ENCODE peak calls at places on chromosome 21, in seven cellular contexts. W, H, I, N, Z, M and G are unnamed samples.

GRCh38 chr21:46393941-46394818 is 64.5 kb upstream of the DIP2A start:
- DNase-seq in I (no peak), Z (peak), N (no peak), M (no peak), H (no peak), W (no peak), G (no peak)

GRCh38 chr21:42670058-42670830 is 16.8 kb downstream of the PDE9A start:
- DNase-seq in N (no peak), Z (no peak), M (no peak), I (no peak), H (no peak), W (no peak), G (no peak)

GRCh38 chr21:33968998-33969353 is 53.4 kb upstream of the ATP5PO start:
- DNase-seq in Z (no peak), W (no peak), I (no peak), N (no peak), M (no peak), H (no peak), G (no peak)

GRCh38 chr21:33670076-33670475 is 27.8 kb downstream of the ITSN1 start:
- DNase-seq in Z (no peak), I (no peak), H (no peak), W (peak), M (no peak), N (no peak), G (peak)

GRCh38 chr21:42677339-42678117 is 24.1 kb downstream of the PDE9A start:
- DNase-seq in H (no peak), M (no peak), W (peak), Z (peak), I (no peak), N (no peak), G (peak)

GRCh38 chr21:28375708-28376385 is 616.8 kb downstream of the LTN1 start:
- DNase-seq in N (no peak), H (no peak), I (no peak), Z (no peak), M (no peak), W (no peak), G (peak)

GRCh38 chr21:35254006-35254751 is 205.1 kb upstream of the RUNX1 start:
- DNase-seq in I (no peak), H (no peak), N (no peak), M (no peak), W (peak), Z (no peak), G (peak)

GRCh38 chr21:34962586-34963222 is 86.4 kb downstream of the RUNX1 start:
- DNase-seq in H (no peak), Z (no peak), W (no peak), N (no peak), M (no peak), I (no peak), G (no peak)

GRCh38 chr21:39867198-39867650 is at the start of gene PCP4:
- DNase-seq in M (no peak), I (peak), N (peak), Z (peak), W (peak), H (no peak), G (peak)

GRCh38 chr21:41403331-41403730 is 22.7 kb upstream of the MX1 start:
- DNase-seq in M (no peak), W (no peak), Z (no peak), H (no peak), N (no peak), I (no peak), G (no peak)

GRCh38 chr21:41333752-41334151 is 17.2 kb downstream of the FAM3B start:
- DNase-seq in N (no peak), I (no peak), M (no peak), H (no peak), W (no peak), Z (no peak), G (no peak)

GRCh38 chr21:37017951-37018679 is 11.6 kb downstream of the RIPPLY3 start:
- DNase-seq in I (no peak), H (no peak), Z (no peak), W (no peak), M (no peak), N (no peak), G (no peak)

GRCh38 chr21:32921632-32922230 is 104.0 kb upstream of the OLIG2 start:
- DNase-seq in Z (peak), H (no peak), N (no peak), I (peak), M (no peak), W (peak), G (peak)

GRCh38 chr21:28899744-28900143 is 92.9 kb downstream of the LTN1 start:
- DNase-seq in I (no peak), W (peak), H (no peak), M (no peak), Z (no peak), N (no peak), G (peak)

GRCh38 chr21:41877901-41878830 is 978 bp downstream of the PRDM15 start:
- DNase-seq in M (no peak), N (no peak), I (peak), Z (no peak), W (peak), H (peak), G (peak)

GRCh38 chr21:31667141-31667540 is 7.6 kb downstream of the SOD1 start:
- DNase-seq in N (no peak), H (no peak), W (peak), Z (no peak), I (no peak), M (no peak), G (no peak)

GRCh38 chr21:18460979-18461378 is 57.4 kb upstream of the TMPRSS15 start:
- DNase-seq in H (no peak), M (no peak), W (no peak), Z (no peak), N (no peak), I (no peak), G (no peak)

GRCh38 chr21:32088471-32088870 is 190.4 kb downstream of the MIS18A start:
- DNase-seq in I (no peak), N (no peak), H (no peak), W (no peak), Z (no peak), M (no peak), G (no peak)

GRCh38 chr21:32544697-32545096 is 40.6 kb downstream of the TCP10L start:
- DNase-seq in N (no peak), I (no peak), W (no peak), M (peak), Z (no peak), H (no peak), G (no peak)

GRCh38 chr21:34968414-34969333 is 80.4 kb downstream of the RUNX1 start:
- DNase-seq in M (no peak), H (no peak), Z (no peak), I (no peak), N (no peak), W (no peak), G (no peak)

GRCh38 chr21:28952686-28953085 is 40.0 kb downstream of the LTN1 start:
- DNase-seq in N (no peak), M (no peak), W (peak), I (no peak), H (no peak), Z (no peak), G (peak)

GRCh38 chr21:45270306-45270821 is 17.3 kb downstream of the POFUT2 start:
- DNase-seq in I (no peak), W (no peak), N (no peak), H (peak), M (no peak), Z (no peak), G (no peak)
- TF ChIP-seq CTCF in I (no peak), W (peak), N (no peak), H (peak), M (no peak), Z (no peak), G (peak)

DNA sequence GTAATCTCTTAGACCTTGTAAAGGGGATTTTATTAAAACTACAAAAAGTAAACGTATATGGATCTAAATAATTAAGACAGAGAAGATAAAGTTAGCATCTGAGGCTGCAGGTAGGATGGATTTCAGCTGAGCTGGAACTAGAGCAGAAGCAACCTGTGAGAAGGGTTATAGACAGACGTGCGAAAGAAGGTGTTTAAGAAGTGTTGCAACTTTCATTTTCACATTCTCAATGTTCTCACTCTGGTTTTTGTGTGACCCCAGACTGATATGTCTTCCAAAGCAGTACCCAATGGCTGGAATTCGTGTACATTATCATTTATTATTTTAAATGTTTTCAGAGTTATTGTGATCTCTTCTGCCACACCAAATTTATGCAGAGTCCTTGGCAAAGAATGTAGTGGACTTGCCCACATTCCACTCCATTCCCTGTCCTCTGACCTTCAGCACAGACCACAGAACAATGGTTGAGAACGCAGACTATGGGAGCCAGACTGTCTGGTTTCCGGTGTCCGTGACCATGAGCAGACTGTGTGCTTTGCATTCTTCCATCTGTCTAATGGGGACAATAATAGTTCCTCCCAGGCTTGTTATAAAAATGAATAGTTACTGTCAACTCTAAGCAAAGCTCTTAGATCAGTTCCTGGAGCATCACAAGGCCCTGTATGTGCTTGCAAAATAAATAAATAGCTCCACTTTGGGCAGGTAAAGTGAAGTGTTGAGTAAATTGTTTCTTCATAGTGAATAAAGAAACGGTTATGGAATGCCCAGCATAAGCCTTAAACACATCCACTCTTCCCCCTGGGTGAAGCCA is 140.6 kb upstream of the SAMSN1 start:
- DNase-seq in Z (no peak), I (no peak), H (no peak), W (no peak), M (no peak), N (no peak), G (no peak)
- H3K4me3 ChIP-seq in Z (no peak), I (no peak), H (no peak), W (no peak), M (no peak), N (no peak), G (no peak)

GRCh38 chr21:25791321-25791720 is 56.5 kb downstream of the GABPA start:
- DNase-seq in H (no peak), Z (no peak), I (no peak), M (no peak), N (no peak), W (no peak), G (no peak)

GRCh38 chr21:25788677-25789076 is 53.9 kb downstream of the GABPA start:
- DNase-seq in N (no peak), M (peak), I (no peak), H (no peak), Z (no peak), W (no peak), G (no peak)

DNA sequence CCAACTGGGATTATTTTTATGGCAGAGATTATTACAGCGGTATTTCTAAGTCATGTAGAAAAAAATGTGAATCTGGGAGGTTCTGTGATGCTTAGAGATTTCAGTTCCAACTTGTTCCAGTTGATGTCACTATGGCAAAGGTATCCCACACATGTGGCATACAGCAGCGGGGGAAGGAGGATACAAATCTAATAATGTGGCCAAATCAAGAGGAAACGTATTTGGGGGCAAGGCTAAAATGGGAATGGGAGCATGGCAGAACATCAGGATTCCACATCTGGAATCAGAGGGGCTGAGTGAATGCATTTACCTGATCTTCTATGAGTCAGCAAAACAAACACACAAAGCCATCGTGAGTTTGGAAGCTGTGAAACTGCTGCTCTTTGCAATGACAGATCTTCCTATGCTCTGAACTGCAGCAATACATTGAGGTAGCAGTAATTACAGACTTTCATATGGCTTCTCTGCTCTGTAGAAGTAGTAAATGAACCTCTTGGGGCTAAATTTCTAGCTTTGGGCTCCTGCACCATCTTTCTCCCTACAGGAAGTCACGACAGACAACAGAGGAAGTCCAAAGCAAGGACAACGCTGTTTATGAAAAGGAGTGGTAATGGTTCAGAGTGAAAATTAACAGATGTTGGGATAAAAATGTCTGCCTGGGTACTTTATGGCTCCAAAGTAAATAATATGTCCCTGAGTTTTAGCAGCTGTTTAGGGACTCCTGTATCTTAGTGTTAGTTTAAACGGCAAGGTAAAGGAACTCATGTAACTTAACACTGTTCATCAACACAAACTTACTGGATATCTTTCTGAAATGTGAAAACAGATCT is 55.6 kb downstream of the GABPA start:
- DNase-seq in N (peak), W (peak), I (no peak), Z (no peak), M (no peak), H (no peak), G (peak)
- TF ChIP-seq CTCF in N (peak), W (peak), I (peak), Z (peak), M (peak), H (peak), G (peak)

GRCh38 chr21:38768385-38769071 is 37.2 kb upstream of the ETS2 start:
- DNase-seq in I (peak), M (no peak), W (peak), N (no peak), H (no peak), Z (no peak), G (peak)
- H3K4me3 ChIP-seq in I (no peak), M (no peak), W (no peak), N (no peak), H (no peak), Z (no peak), G (no peak)

DNA sequence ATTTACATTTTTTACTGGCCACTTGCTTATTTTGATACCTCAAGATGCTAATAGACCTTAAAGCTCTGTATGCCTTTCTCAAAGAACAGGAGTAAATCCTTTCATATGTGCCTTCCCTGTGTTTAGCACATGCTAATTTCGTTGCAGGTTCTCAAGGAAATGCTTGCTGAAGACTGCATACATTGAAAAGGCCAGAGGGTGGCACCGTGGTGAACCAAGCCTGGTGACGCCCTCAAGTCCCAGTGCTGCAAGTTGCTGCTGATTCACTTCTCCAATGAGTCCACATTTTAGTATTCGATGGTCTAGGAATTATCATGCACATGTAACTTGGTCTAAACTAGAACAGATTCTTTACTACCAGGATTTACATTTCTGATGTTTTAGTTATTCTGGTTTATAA is 94.1 kb downstream of the CLDN17 start:
- DNase-seq in H (no peak), I (no peak), N (no peak), W (peak), M (no peak), Z (no peak), G (peak)
- TF ChIP-seq CTCF in H (no peak), I (no peak), N (no peak), W (peak), M (no peak), Z (no peak), G (peak)

GRCh38 chr21:8993284-8993942 is 1528.0 kb upstream of the TPTE start:
- DNase-seq in N (no peak), Z (no peak), I (no peak), M (peak), W (no peak), H (no peak), G (no peak)

GRCh38 chr21:8991088-8991907 is 1530.1 kb upstream of the TPTE start:
- DNase-seq in H (no peak), W (peak), Z (no peak), N (no peak), I (no peak), M (peak), G (no peak)

GRCh38 chr21:8993943-8994639 is 1527.3 kb upstream of the TPTE start:
- DNase-seq in N (no peak), Z (no peak), I (no peak), M (peak), W (peak), H (no peak), G (no peak)

GRCh38 chr21:8991968-8992621 is 1529.3 kb upstream of the TPTE start:
- DNase-seq in I (no peak), H (no peak), M (peak), W (peak), Z (no peak), N (no peak), G (no peak)

DNA sequence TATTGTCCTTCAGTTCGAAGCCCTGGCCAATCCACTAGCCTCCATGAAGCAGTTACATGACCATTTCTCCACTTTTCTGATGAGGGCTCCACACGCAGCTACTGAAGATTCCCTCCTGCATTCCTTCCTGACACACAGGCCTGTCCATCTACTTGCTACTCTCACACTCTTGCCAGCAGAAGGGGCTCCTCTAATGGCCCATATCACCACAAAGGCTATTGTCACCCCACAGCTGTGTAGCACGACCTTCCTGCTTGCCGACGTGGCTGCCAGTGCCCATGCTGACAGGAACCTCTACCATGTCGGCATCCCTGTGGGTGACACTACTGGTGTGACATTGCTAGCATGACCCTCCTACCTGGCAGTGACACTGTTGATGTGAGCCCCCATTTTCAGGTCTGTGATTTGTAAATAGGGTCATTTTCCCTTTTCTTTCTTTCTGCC is 1528.6 kb upstream of the TPTE start:
- DNase-seq in Z (no peak), M (peak), H (no peak), I (no peak), N (no peak), W (peak), G (no peak)
- H3K4me3 ChIP-seq in Z (no peak), M (no peak), H (no peak), I (no peak), N (no peak), W (no peak), G (no peak)

DNA sequence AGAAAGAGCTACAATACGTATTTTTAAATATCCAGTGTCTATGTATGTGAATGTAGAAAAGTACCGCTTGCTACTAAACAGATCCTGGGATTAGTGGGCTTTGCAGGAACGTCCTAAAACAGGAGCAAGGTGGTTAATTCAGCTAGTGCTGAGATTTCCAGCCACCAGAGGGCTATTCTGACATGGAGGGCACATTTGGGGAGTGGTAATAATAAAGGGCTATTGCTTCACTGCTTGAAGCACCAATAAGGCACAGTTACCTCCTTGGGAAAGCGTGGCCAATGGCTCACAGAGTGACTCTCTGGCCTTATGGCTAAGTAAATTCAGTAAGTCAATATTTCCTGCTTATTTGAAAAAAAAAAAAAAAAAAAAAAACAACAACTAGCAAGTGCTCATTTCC is 152.4 kb downstream of the GABPA start:
- DNase-seq in N (no peak), W (no peak), I (no peak), M (no peak), H (no peak), Z (no peak), G (peak)
- TF ChIP-seq CTCF in N (no peak), W (no peak), I (no peak), M (no peak), H (no peak), Z (no peak), G (no peak)

DNA sequence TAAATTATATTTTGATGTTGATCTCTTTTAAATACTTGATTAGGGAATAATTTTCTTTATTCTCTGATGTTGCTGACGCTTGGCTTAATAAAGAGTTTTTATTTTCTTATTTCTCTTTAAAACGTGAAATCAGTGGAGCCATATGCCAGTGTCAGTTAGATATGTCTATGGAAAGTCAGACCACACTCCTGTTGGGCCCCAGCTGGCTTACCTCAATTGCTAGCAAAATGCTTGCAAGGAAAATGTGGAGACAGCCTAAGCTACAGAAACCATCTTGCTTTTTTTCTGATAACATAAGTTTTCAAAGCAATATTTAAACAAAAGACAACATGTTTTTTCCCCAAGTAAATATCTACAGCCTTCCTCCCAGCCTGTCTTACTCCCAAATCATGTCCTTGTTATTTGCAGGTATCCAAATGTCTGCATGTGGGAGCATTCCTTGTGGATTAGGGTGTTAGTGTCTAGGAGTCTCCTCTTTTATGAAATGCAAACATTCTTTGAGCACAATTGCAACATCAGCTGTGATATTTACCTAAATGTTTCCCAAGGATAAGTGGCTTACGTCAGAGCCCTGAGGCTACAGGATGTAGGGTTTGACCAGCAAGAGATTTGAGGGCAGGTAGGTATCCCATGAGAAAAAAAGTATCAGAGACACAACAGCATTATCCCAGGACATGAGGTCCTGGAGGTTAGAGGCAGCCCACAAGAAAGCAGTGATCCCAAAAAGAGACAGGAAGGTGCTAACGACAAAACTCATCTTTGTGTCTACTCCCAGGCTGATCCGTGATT is 117.2 kb upstream of the KCNJ15 start:
- DNase-seq in W (peak), Z (no peak), M (no peak), N (peak), I (no peak), H (no peak), G (peak)
- H3K4me3 ChIP-seq in W (no peak), Z (no peak), M (no peak), N (no peak), I (no peak), H (no peak), G (no peak)